ENCODE peak calls at places on chromosomes 16 and 17, in four cellular contexts. One of them, this sample, is unnamed.

GRCh38 chr17:79624658-79625478 is 14.0 kb upstream of the RBFOX3 start:
- DNase-seq in CD8-positive, alpha-beta T cell: no peak
- DNase-seq in spleen: no peak
- DNase-seq in A172: no peak
- DNase-seq in this sample: no peak

GRCh38 chr17:56887552-56888467 is 26.0 kb downstream of the TRIM25 start:
- DNase-seq in CD8-positive, alpha-beta T cell: no peak
- DNase-seq in spleen: no peak
- DNase-seq in A172: peak
- DNase-seq in this sample: no peak

GRCh38 chr17:75571197-75571884 is 16.3 kb upstream of the MYO15B start:
- DNase-seq in CD8-positive, alpha-beta T cell: no peak
- DNase-seq in spleen: peak
- DNase-seq in A172: no peak
- DNase-seq in this sample: no peak

GRCh38 chr16:72191551-72191950 is 19.6 kb upstream of the PMFBP1 start:
- DNase-seq in CD8-positive, alpha-beta T cell: no peak
- DNase-seq in spleen: no peak
- DNase-seq in A172: no peak
- DNase-seq in this sample: no peak

GRCh38 chr16:48384305-48384981 is 770 bp downstream of the SIAH1 start:
- DNase-seq in CD8-positive, alpha-beta T cell: no peak
- DNase-seq in spleen: peak
- DNase-seq in A172: peak
- DNase-seq in this sample: peak

GRCh38 chr17:33512113-33512512 is 219.0 kb upstream of the ASIC2 start:
- DNase-seq in CD8-positive, alpha-beta T cell: no peak
- DNase-seq in spleen: no peak
- DNase-seq in A172: no peak
- DNase-seq in this sample: no peak

GRCh38 chr16:48212033-48212432 is 32.1 kb upstream of the LONP2 start:
- DNase-seq in CD8-positive, alpha-beta T cell: no peak
- DNase-seq in spleen: no peak
- DNase-seq in A172: no peak
- DNase-seq in this sample: no peak

GRCh38 chr17:83079340-83079747 is at the start of gene METRNL:
- DNase-seq in CD8-positive, alpha-beta T cell: peak
- DNase-seq in spleen: peak
- DNase-seq in A172: no peak
- DNase-seq in this sample: peak

GRCh38 chr17:30346211-30346831 is 12.5 kb upstream of the TMIGD1 start:
- DNase-seq in CD8-positive, alpha-beta T cell: no peak
- DNase-seq in spleen: no peak
- DNase-seq in A172: no peak
- DNase-seq in this sample: no peak

GRCh38 chr16:83356986-83357385 is 450.8 kb upstream of the HSBP1 start:
- DNase-seq in CD8-positive, alpha-beta T cell: no peak
- DNase-seq in spleen: no peak
- DNase-seq in A172: no peak
- DNase-seq in this sample: no peak

GRCh38 chr16:89323120-89323960 is 105.8 kb downstream of the ZNF778 start:
- DNase-seq in CD8-positive, alpha-beta T cell: no peak
- DNase-seq in spleen: peak
- DNase-seq in A172: no peak
- DNase-seq in this sample: no peak

GRCh38 chr16:3022208-3022696 is 1.5 kb downstream of the HCFC1R1 start:
- DNase-seq in CD8-positive, alpha-beta T cell: peak
- DNase-seq in spleen: peak
- DNase-seq in A172: peak
- DNase-seq in this sample: peak

GRCh38 chr16:20906225-20906870 is 5.8 kb downstream of the LYRM1 start:
- DNase-seq in CD8-positive, alpha-beta T cell: no peak
- DNase-seq in spleen: no peak
- DNase-seq in A172: peak
- DNase-seq in this sample: peak

GRCh38 chr16:75138233-75138632 is 10.1 kb upstream of the ZFP1 start:
- DNase-seq in CD8-positive, alpha-beta T cell: no peak
- DNase-seq in spleen: no peak
- DNase-seq in A172: no peak
- DNase-seq in this sample: no peak

GRCh38 chr16:50309527-50310307 is 43.4 kb downstream of the ADCY7 start:
- DNase-seq in CD8-positive, alpha-beta T cell: no peak
- DNase-seq in spleen: peak
- DNase-seq in A172: no peak
- DNase-seq in this sample: peak